ENCODE peak calls at places on chromosomes 4 and X, in nine cellular contexts. F is stimulated activated CD8-positive, alpha-beta memory T cell treated with anti-CD3 and anti-CD28 coated beads, Interleukin-4, amount 100 ng/mL, for 24 hours; M is testis; T is sciatic nerve; H is activated CD4-positive, alpha-beta T cell treated with anti-CD3 and anti-CD28 coated beads, Interleukin-2, amount 50 U/mL, for 4 hours; Z is HTR-8/SVneo; U is effector memory CD4-positive, alpha-beta T cell; C is neural progenitor cell; P is ecto neural progenitor cell. J is an unnamed sample.

GRCh38 chrX:132957211-132958085 is 981 bp downstream of the HS6ST2 start:
- DNase-seq in Z (no peak), M (no peak), C (peak), T (no peak), U (no peak), H (no peak), F (no peak), P (peak), J (no peak)

GRCh38 chr4:174631901-174632758 is 109.8 kb upstream of the HPGD start:
- DNase-seq in H (no peak), U (no peak), C (peak), T (no peak), M (no peak), Z (peak), P (no peak), F (no peak), J (no peak)

GRCh38 chr4:179530953-179531352 is 2088.7 kb upstream of the AGA start:
- DNase-seq in U (no peak), M (no peak), Z (no peak), F (no peak), C (no peak), H (no peak), T (no peak), P (no peak), J (no peak)

GRCh38 chrX:39487166-39488006 is 610.4 kb downstream of the BCOR start:
- DNase-seq in P (no peak), T (no peak), C (no peak), M (no peak), Z (no peak), F (no peak), U (no peak), H (no peak), J (no peak)

GRCh38 chr4:181350578-181351420 is 892.4 kb upstream of the TENM3 start:
- DNase-seq in P (peak), Z (no peak), C (peak), M (no peak), F (no peak), H (no peak), T (no peak), U (no peak), J (no peak)

GRCh38 chrX:15511563-15511962 is 11.0 kb downstream of the BMX start:
- DNase-seq in M (no peak), T (no peak), H (no peak), C (peak), F (no peak), Z (no peak), P (no peak), U (no peak), J (no peak)

GRCh38 chr4:151322565-151322964 is 2.8 kb downstream of the SH3D19 start:
- DNase-seq in F (no peak), H (no peak), P (no peak), C (no peak), T (no peak), M (no peak), Z (no peak), U (no peak), J (no peak)

GRCh38 chr4:133151301-133151680 is 2.2 kb downstream of the PCDH10 start:
- DNase-seq in M (no peak), T (peak), Z (no peak), C (peak), H (no peak), U (no peak), F (no peak), P (peak), J (no peak)

GRCh38 chr4:8738471-8738931 is 133.1 kb downstream of the HMX1 start:
- DNase-seq in Z (no peak), P (peak), T (peak), H (no peak), C (no peak), U (no peak), M (no peak), F (no peak), J (no peak)